ENCODE peak calls at places on chromosomes 16 and 17, in ten cellular contexts. U is lung; J is stomach; C is gastrocnemius medialis; G is Panc1; I is fibroblast of the aortic adventitia; A is body of pancreas; N is AG04450; H is NB4; Y is CD8-positive, alpha-beta T cell. O is an unnamed sample.

GRCh38 chr17:56029980-56030624 is 123.2 kb upstream of the ANKFN1 start:
- DNase-seq in A (no peak), U (no peak), G (no peak), C (no peak), I (no peak), Y (no peak), H (no peak), N (no peak), J (no peak), O (no peak)

GRCh38 chr16:56667581-56668571 is at the start of gene MT1G:
- DNase-seq in C (no peak), A (peak), J (peak), I (peak), H (peak), G (no peak), U (peak), Y (no peak), N (no peak), O (no peak)

GRCh38 chr17:64492481-64493109 is 4.3 kb downstream of the POLG2 start:
- DNase-seq in G (no peak), A (no peak), C (no peak), N (no peak), H (peak), I (no peak), J (no peak), U (no peak), Y (peak), O (no peak)

GRCh38 chr16:12901204-12901596 is 198 bp upstream of the SHISA9 start:
- DNase-seq in G (no peak), A (no peak), C (no peak), H (no peak), N (no peak), U (no peak), Y (no peak), I (no peak), J (no peak), O (no peak)

GRCh38 chr16:17296412-17296811 is 174.3 kb downstream of the XYLT1 start:
- DNase-seq in N (no peak), U (no peak), J (no peak), G (no peak), Y (no peak), C (no peak), H (no peak), A (no peak), I (no peak), O (no peak)

GRCh38 chr16:70608516-70608915 is 37.8 kb upstream of the IL34 start:
- DNase-seq in A (no peak), J (no peak), G (no peak), C (no peak), I (no peak), H (no peak), Y (no peak), U (no peak), N (no peak), O (no peak)

GRCh38 chr16:4624827-4625616 is 396 bp downstream of the MGRN1 start:
- DNase-seq in Y (peak), H (peak), G (no peak), U (peak), I (peak), N (peak), J (peak), C (no peak), A (peak), O (no peak)

GRCh38 chr16:51500306-51500705 is 349.2 kb upstream of the SALL1 start:
- DNase-seq in U (no peak), C (no peak), A (no peak), G (no peak), J (no peak), H (no peak), I (peak), N (no peak), Y (no peak), O (no peak)

GRCh38 chr17:71327376-71328059 is 793.3 kb upstream of the SOX9 start:
- DNase-seq in J (no peak), G (no peak), I (peak), U (no peak), A (no peak), N (peak), H (no peak), C (no peak), Y (no peak), O (no peak)

GRCh38 chr16:89922477-89922883 is 662 bp upstream of the TUBB3 start:
- DNase-seq in U (peak), N (peak), C (no peak), J (peak), I (peak), G (no peak), Y (peak), A (peak), H (peak), O (peak)

GRCh38 chr16:60142991-60143705 is 1409.0 kb upstream of the GOT2 start:
- DNase-seq in J (no peak), G (no peak), N (no peak), A (no peak), Y (no peak), U (no peak), I (no peak), C (no peak), H (no peak), O (no peak)

GRCh38 chr16:86727131-86727530 is 148.8 kb downstream of the FOXL1 start:
- DNase-seq in A (no peak), H (no peak), N (no peak), Y (no peak), I (no peak), J (no peak), G (no peak), U (no peak), C (peak), O (no peak)

GRCh38 chr16:62821771-62822170 is 785.5 kb upstream of the CDH8 start:
- DNase-seq in Y (no peak), C (no peak), H (no peak), N (no peak), U (no peak), G (no peak), J (no peak), A (no peak), I (no peak), O (no peak)

GRCh38 chr16:81181013-81181720 is 57.3 kb upstream of the BCO1 start:
- DNase-seq in C (peak), N (peak), J (peak), G (peak), H (peak), I (peak), U (peak), Y (no peak), A (peak), O (peak)

GRCh38 chr17:48579738-48580543 is 1.8 kb upstream of the HOXB4 start:
- DNase-seq in J (no peak), C (no peak), G (no peak), Y (no peak), U (no peak), H (no peak), A (no peak), I (peak), N (no peak), O (no peak)

GRCh38 chr16:68377667-68378420 is 67.0 kb downstream of the PRMT7 start:
- DNase-seq in A (peak), C (no peak), I (peak), G (no peak), U (no peak), J (peak), N (no peak), H (no peak), Y (no peak), O (no peak)

GRCh38 chr17:50767446-50767845 is at the start of gene ANKRD40CL:
- DNase-seq in Y (no peak), A (no peak), N (no peak), H (no peak), G (no peak), I (no peak), U (no peak), C (no peak), J (no peak), O (peak)

GRCh38 chr16:88681709-88682451 is 4.4 kb downstream of the SNAI3 start:
- DNase-seq in G (no peak), N (no peak), H (peak), U (peak), I (no peak), C (no peak), J (peak), Y (peak), A (peak), O (no peak)

GRCh38 chr17:77011173-77012011 is 129.4 kb upstream of the SEC14L1 start:
- DNase-seq in I (peak), U (no peak), N (no peak), H (peak), J (peak), G (peak), C (no peak), Y (peak), A (peak), O (no peak)
- TF ChIP-seq CTCF in I (peak), U (peak), N (peak), H (peak), J (peak), G (no peak), C (no peak), Y (peak), A (peak), O (peak)

GRCh38 chr16:48829911-48830310 is 219.9 kb upstream of the N4BP1 start:
- DNase-seq in N (no peak), U (no peak), I (no peak), H (no peak), A (no peak), C (no peak), J (no peak), Y (no peak), G (no peak), O (no peak)

GRCh38 chr16:48829361-48829760 is 219.4 kb upstream of the N4BP1 start:
- DNase-seq in H (no peak), G (no peak), Y (no peak), A (no peak), N (no peak), I (no peak), J (no peak), U (no peak), C (no peak), O (no peak)

GRCh38 chr16:48833461-48833860 is 223.5 kb upstream of the N4BP1 start:
- DNase-seq in N (no peak), A (no peak), H (no peak), G (no peak), J (no peak), Y (no peak), U (no peak), C (no peak), I (no peak), O (no peak)

GRCh38 chr16:48834576-48834975 is 224.6 kb upstream of the N4BP1 start:
- DNase-seq in Y (no peak), I (no peak), N (no peak), A (no peak), J (no peak), G (no peak), C (no peak), U (no peak), H (no peak), O (no peak)

GRCh38 chr16:48831081-48831722 is 221.2 kb upstream of the N4BP1 start:
- DNase-seq in G (no peak), A (no peak), I (no peak), U (no peak), C (no peak), H (peak), N (no peak), J (no peak), Y (no peak), O (no peak)
- TF ChIP-seq CTCF in G (peak), A (no peak), I (no peak), U (no peak), C (no peak), H (peak), N (no peak), J (no peak), Y (no peak), O (no peak)

GRCh38 chr17:78313735-78314648 is 45.9 kb downstream of the SOCS3 start:
- DNase-seq in J (peak), A (peak), N (no peak), I (peak), Y (peak), U (peak), C (no peak), H (peak), G (no peak), O (peak)

GRCh38 chr17:78316115-78316866 is 43.6 kb downstream of the SOCS3 start:
- DNase-seq in J (no peak), G (no peak), I (no peak), N (no peak), H (no peak), U (no peak), Y (no peak), A (no peak), C (no peak), O (no peak)

GRCh38 chr17:78315355-78316114 is 44.3 kb downstream of the SOCS3 start:
- DNase-seq in G (peak), H (peak), N (peak), J (peak), Y (peak), I (peak), A (peak), U (peak), C (peak), O (peak)

GRCh38 chr17:78316867-78317816 is 42.7 kb downstream of the SOCS3 start:
- DNase-seq in G (no peak), C (no peak), I (peak), Y (no peak), A (peak), H (peak), N (no peak), J (peak), U (peak), O (no peak)

GRCh38 chr17:78314683-78315354 is 45.1 kb downstream of the SOCS3 start:
- DNase-seq in H (no peak), Y (no peak), C (no peak), G (no peak), I (no peak), J (no peak), U (no peak), A (no peak), N (no peak), O (no peak)
- TF ChIP-seq CTCF in H (peak), Y (no peak), C (no peak), G (no peak), I (peak), J (no peak), U (no peak), A (no peak), N (peak), O (peak)

GRCh38 chr17:4566785-4567184 is 6.4 kb upstream of the GGT6 start:
- DNase-seq in I (peak), U (peak), G (peak), N (no peak), A (peak), J (peak), H (peak), C (no peak), Y (peak), O (no peak)
- TF ChIP-seq CTCF in I (peak), U (peak), G (peak), N (peak), A (peak), J (peak), H (peak), C (peak), Y (peak), O (peak)

GRCh38 chr17:33521784-33522183 is 228.7 kb upstream of the ASIC2 start:
- DNase-seq in C (no peak), A (peak), H (peak), G (no peak), I (no peak), J (no peak), N (no peak), Y (no peak), U (no peak), O (no peak)

GRCh38 chr17:33520404-33521032 is 227.4 kb upstream of the ASIC2 start:
- DNase-seq in J (peak), H (peak), G (peak), A (peak), Y (peak), C (no peak), U (no peak), N (no peak), I (no peak), O (no peak)

GRCh38 chr17:33519692-33520091 is 226.6 kb upstream of the ASIC2 start:
- DNase-seq in A (no peak), I (no peak), Y (no peak), G (no peak), U (no peak), J (no peak), C (no peak), H (no peak), N (no peak), O (no peak)

GRCh38 chr17:33523577-33523981 is 230.5 kb upstream of the ASIC2 start:
- DNase-seq in I (no peak), U (no peak), H (peak), N (no peak), A (peak), J (no peak), C (peak), G (no peak), Y (no peak), O (no peak)

DNA sequence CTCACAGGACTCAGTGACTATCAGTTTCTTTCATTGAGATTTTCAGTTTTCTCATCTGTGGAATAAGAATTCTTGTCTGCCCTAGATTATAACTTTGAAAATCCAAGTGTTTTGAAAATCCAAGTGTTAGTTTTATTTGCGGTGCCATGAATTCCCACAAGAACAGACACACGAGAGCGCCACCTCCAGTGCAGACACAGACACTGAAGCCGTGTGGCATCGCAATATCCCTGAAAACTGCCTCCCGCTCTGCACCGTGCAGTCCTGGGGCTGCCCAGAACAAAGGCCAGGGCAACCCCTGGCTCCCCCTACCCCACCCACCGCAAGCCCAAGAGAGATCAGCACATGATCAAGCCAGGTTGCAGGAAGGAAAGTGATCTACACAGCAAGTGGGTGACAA is 229.5 kb upstream of the ASIC2 start:
- DNase-seq in Y (no peak), U (no peak), J (no peak), A (no peak), N (no peak), C (no peak), I (no peak), H (no peak), G (no peak), O (no peak)
- TF ChIP-seq CTCF in Y (no peak), U (no peak), J (no peak), A (no peak), N (no peak), C (no peak), I (no peak), H (no peak), G (no peak), O (no peak)

O was measured in osteocyte.